ENCODE peak calls at places on chromosomes 13 and 19, in four cellular contexts. E is left ventricle myocardium inferior, A is HCT116, J is uterus. D is an unnamed sample.
A peak's percentile ranks its signal among the peaks of the same experiment; 100 is the strongest.

GRCh38 chr19:43524922-43525835 is 1.8 kb downstream of the ETHE1 start:
- DNase-seq in E (peak; percentile 49), A (peak; percentile 57), J (peak; percentile 43), D (peak; percentile 47)

GRCh38 chr19:1088419-1089066 is 6.6 kb downstream of the POLR2E start:
- DNase-seq in E (no peak), A (no peak), J (no peak), D (no peak)

GRCh38 chr19:919157-920050 is 2.3 kb downstream of the KISS1R start:
- DNase-seq in E (no peak), A (no peak), J (no peak), D (no peak)

GRCh38 chr19:42421591-42422031 is 5.6 kb downstream of the LIPE start:
- DNase-seq in E (no peak), A (no peak), J (no peak), D (no peak)

GRCh38 chr19:30090963-30091362 is 148.9 kb downstream of the URI1 start:
- DNase-seq in E (no peak), A (no peak), J (no peak), D (no peak)

GRCh38 chr19:1767464-1767933 is 14.2 kb downstream of the ONECUT3 start:
- DNase-seq in E (peak; percentile 33), A (no peak), J (peak; percentile 39), D (peak; percentile 9)

GRCh38 chr19:43527860-43528622 is 1.0 kb upstream of the ETHE1 start:
- DNase-seq in E (no peak), A (no peak), J (peak; percentile 58), D (peak; percentile 32)

GRCh38 chr19:5352229-5352763 is 11.7 kb upstream of the PTPRS start:
- DNase-seq in E (no peak), A (peak; percentile 84), J (no peak), D (no peak)

GRCh38 chr19:2154587-2155075 is 3.3 kb upstream of the AP3D1 start:
- DNase-seq in E (no peak), A (no peak), J (no peak), D (no peak)

GRCh38 chr19:13025819-13026477 is 30.7 kb downstream of the NFIX start:
- DNase-seq in E (no peak), A (no peak), J (no peak), D (no peak)

GRCh38 chr13:90519157-90519556 is 828.3 kb upstream of the MIR17HG start:
- DNase-seq in E (no peak), A (no peak), J (no peak), D (no peak)

GRCh38 chr13:29887651-29888050 is 37.2 kb upstream of the UBL3 start:
- DNase-seq in E (no peak), A (no peak), J (no peak), D (no peak)

GRCh38 chr13:40692946-40693345 is 26.5 kb upstream of the FOXO1 start:
- DNase-seq in E (no peak), A (no peak), J (no peak), D (no peak)

GRCh38 chr19:46766569-46767317 is 20.5 kb upstream of the STRN4 start:
- DNase-seq in E (peak; percentile 37), A (no peak), J (no peak), D (no peak)

GRCh38 chr13:66532146-66532545 is 698.0 kb downstream of the PCDH9 start:
- DNase-seq in E (no peak), A (no peak), J (no peak), D (peak; percentile 40)

GRCh38 chr13:66624302-66624701 is 605.8 kb downstream of the PCDH9 start:
- DNase-seq in E (no peak), A (no peak), J (no peak), D (no peak)

GRCh38 chr13:111484959-111485358 is 164.5 kb downstream of the TEX29 start:
- DNase-seq in E (no peak), A (no peak), J (no peak), D (no peak)

GRCh38 chr19:17522988-17523872 is 11.8 kb downstream of the PGLS start:
- DNase-seq in E (peak; percentile 57), A (no peak), J (no peak), D (no peak)

GRCh38 chr19:53558404-53558803 is 20.5 kb downstream of the ZNF331 start:
- DNase-seq in E (no peak), A (no peak), J (no peak), D (no peak)

GRCh38 chr13:62799038-62799535 is 1383.4 kb upstream of the PCDH20 start:
- DNase-seq in E (no peak), A (no peak), J (no peak), D (no peak)

GRCh38 chr19:1469200-1469935 is 9.6 kb downstream of the C19orf25 start:
- DNase-seq in E (no peak), A (no peak), J (no peak), D (no peak)

GRCh38 chr13:36789061-36789460 is 30.0 kb upstream of the RFXAP start:
- DNase-seq in E (no peak), A (no peak), J (no peak), D (no peak)

GRCh38 chr19:20558011-20558410 is 7.6 kb downstream of the ZNF737 start:
- DNase-seq in E (no peak), A (no peak), J (no peak), D (no peak)
- TF ChIP-seq CTCF in E (peak; percentile 51), A (no peak), J (no peak), D (no peak)

GRCh38 chr19:38003427-38004099 is 96.6 kb downstream of the SIPA1L3 start:
- DNase-seq in E (peak; percentile 68), A (no peak), J (peak; percentile 55), D (peak; percentile 88)
- H3K4me3 ChIP-seq in E (peak overlapping the region; percentile 62), A (peak overlapping the region; percentile 42), J (peak overlapping the region; percentile 35), D (peak overlapping the region; percentile 59)

DNA sequence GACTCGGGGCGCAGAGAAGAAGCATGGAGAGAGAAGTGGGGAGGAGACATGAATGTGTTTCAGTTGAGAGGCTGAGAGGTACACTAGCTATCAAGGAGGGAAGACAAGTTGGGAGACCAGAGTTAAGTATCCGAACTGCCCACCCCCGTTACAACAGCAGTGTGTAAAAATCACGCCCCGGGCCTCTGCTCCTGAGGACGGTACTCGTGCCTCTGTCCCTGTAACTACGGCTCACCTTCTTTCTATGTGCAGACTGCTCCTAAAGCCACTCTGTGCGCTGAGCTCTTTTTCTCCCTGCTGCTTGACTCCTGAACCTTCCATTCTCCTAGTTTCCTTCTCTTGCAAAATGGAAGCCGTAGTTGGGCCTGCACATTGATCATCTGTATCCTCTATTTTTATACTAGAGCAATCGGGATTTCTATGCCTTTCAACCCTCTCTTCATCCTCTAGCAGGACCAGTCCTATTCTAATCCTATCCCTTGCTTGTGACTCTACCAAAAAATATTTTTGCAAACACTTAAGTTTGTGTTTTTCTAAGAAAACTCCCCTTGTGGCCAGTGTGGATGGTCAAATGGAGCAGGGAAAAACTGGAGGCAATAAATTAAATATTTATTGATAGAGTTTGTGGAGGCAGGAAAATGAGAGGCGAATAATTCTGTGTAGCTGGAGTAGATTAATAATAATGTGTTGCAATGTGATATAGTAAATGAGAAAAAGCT is 569 bp downstream of the POLR1D start:
- DNase-seq in E (no peak), A (no peak), J (no peak), D (peak; percentile 12)
- TF ChIP-seq CTCF in E (no peak), A (peak; percentile 36), J (no peak), D (peak; percentile 45)

GRCh38 chr19:33878912-33879810 is 82.5 kb downstream of the KCTD15 start:
- DNase-seq in E (no peak), A (no peak), J (no peak), D (no peak)

GRCh38 chr19:33887891-33888290 is 91.2 kb downstream of the KCTD15 start:
- DNase-seq in E (no peak), A (no peak), J (no peak), D (no peak)

GRCh38 chr19:33879818-33880575 is 83.3 kb downstream of the KCTD15 start:
- DNase-seq in E (peak; percentile 31), A (no peak), J (no peak), D (no peak)

GRCh38 chr19:33888665-33889064 is 92.0 kb downstream of the KCTD15 start:
- DNase-seq in E (no peak), A (no peak), J (no peak), D (no peak)

GRCh38 chr19:33883869-33884519 is 87.3 kb downstream of the KCTD15 start:
- DNase-seq in E (peak; percentile 27), A (no peak), J (no peak), D (no peak)
- H3K4me3 ChIP-seq in E (peak overlapping the region; percentile 38), A (no peak overlapping the region), J (no peak overlapping the region), D (no peak overlapping the region)

GRCh38 chr13:104943331-104943730 is 1592.1 kb downstream of the EFNB2 start:
- DNase-seq in E (no peak), A (no peak), J (no peak), D (no peak)
- TF ChIP-seq CTCF in E (no peak), A (no peak), J (no peak), D (no peak)

DNA sequence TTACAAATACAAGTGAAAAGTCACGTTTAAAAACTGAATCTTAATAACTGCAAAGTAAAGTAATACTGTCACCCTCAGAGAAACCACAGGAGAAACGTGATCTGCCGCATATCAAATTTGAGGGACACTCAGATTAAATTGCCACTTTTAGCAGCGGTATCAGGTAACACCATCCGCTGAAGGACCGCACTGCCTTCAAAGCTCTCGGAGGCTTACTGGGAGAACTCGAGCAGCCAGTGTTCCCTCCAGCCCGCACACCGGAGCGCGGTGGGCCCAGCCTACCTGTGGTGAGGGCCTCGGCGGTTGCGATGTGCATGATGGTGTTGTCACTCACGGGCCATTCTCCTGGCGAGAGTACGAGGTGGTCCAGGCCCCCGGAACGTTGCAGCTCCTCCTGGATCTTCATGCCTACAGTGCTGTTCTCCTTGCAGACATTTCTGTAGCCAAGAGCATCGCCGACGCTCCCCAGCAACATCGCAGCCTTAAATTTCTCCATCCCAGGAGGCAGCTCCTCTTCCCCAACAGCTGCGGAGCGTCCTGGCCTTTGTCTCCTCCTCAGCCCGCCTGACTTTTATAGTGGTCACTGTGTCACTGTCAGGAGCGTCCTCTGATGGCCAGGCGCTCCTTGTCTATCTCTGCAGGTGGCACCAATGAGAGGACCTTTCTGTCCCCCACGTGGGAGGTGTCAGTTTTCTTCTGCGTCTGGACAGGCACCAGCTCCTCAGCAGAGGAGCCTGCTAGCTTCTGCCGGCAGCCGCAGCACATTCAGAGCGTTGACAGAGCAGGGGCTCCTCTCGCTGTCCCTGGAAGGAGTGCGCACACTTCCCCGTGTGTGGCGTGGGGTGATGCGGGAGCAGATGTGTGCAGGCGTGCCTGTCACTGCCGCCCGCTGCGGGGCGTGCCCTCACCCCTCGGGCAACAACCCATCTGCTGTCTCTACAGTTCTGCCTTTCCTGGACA is at the start of gene ADPRHL1:
- DNase-seq in E (peak; percentile 72), A (no peak), J (no peak), D (no peak)
- H3K4me3 ChIP-seq in E (peak within 1 kb of the TSS; percentile 71), A (no peak within 1 kb of the TSS), J (no peak within 1 kb of the TSS), D (no peak within 1 kb of the TSS)

GRCh38 chr19:49590071-49590970 is 661 bp upstream of the PRR12 start:
- DNase-seq in E (peak; percentile 96), A (peak; percentile 97), J (peak; percentile 93), D (peak; percentile 96)
- TF ChIP-seq CTCF in E (peak; percentile 5), A (no peak), J (no peak), D (no peak)

D was measured in AG10803.